ENCODE peak calls at places on chromosomes 13 and 19, in eight cellular contexts. S is neural progenitor cell, P is GM23338, J is PC-3, Z is SK-N-SH, H is hepatocyte, V is MM.1S, F is OCI-LY7. Y is an unnamed sample. For H3K4me1, the result is how much of the 10 kb centered on the place peaks cover.

GRCh38 chr19:11663162-11663561 is 65.9 kb downstream of the ZNF627 start:
- DNase-seq in S (no peak), P (no peak), J (no peak), V (no peak), Z (no peak), F (no peak), H (no peak), Y (no peak)

GRCh38 chr13:42992585-42993122 is 613 bp upstream of the EPSTI1 start:
- DNase-seq in V (peak), P (no peak), S (no peak), Z (no peak), J (no peak), H (no peak), F (peak), Y (no peak)

GRCh38 chr13:50392977-50393376 is 377.7 kb downstream of the KCNRG start:
- DNase-seq in P (no peak), V (no peak), F (no peak), Z (no peak), S (no peak), J (no peak), H (no peak), Y (peak)

GRCh38 chr19:32691952-32692726 is 518 bp downstream of the NUDT19 start:
- DNase-seq in F (peak), J (peak), Z (peak), H (peak), P (peak), V (peak), S (peak), Y (peak)

GRCh38 chr19:9947441-9947840 is 11.1 kb upstream of the OLFM2 start:
- DNase-seq in S (no peak), J (no peak), Z (no peak), H (no peak), V (no peak), F (no peak), P (no peak), Y (no peak)

GRCh38 chr19:54203151-54203611 is 2.5 kb downstream of the RPS9 start:
- DNase-seq in Z (no peak), S (no peak), P (no peak), H (peak), V (no peak), J (peak), F (peak), Y (peak)

GRCh38 chr19:5057860-5058259 is 88.9 kb downstream of the KDM4B start:
- DNase-seq in S (peak), P (peak), F (peak), J (peak), H (no peak), Z (peak), V (no peak), Y (peak)

GRCh38 chr19:11073568-11073967 is 15.7 kb upstream of the LDLR start:
- DNase-seq in H (no peak), J (no peak), F (no peak), P (no peak), Z (no peak), S (no peak), V (no peak), Y (no peak)

GRCh38 chr13:41905600-41906254 is 55.2 kb downstream of the VWA8 start:
- DNase-seq in F (peak), H (peak), J (peak), P (peak), V (peak), Z (peak), S (peak), Y (peak)

GRCh38 chr13:48275507-48275906 is 28.0 kb upstream of the RB1 start:
- DNase-seq in F (no peak), V (no peak), S (no peak), Z (no peak), J (no peak), H (no peak), P (no peak), Y (peak)

GRCh38 chr13:44605711-44606110 is 29.6 kb upstream of the TSC22D1 start:
- DNase-seq in Z (no peak), S (no peak), J (no peak), H (no peak), F (no peak), P (no peak), V (no peak), Y (no peak)

GRCh38 chr13:44969858-44970484 is 19.3 kb downstream of the NUFIP1 start:
- DNase-seq in Z (peak), S (peak), J (peak), F (peak), P (peak), H (peak), V (peak), Y (peak)

GRCh38 chr13:97780486-97780885 is 173.0 kb upstream of the IPO5 start:
- DNase-seq in V (no peak), F (no peak), P (no peak), H (no peak), S (no peak), J (no peak), Z (no peak), Y (no peak)

GRCh38 chr19:2423913-2424685 is 3.3 kb downstream of the TIMM13 start:
- DNase-seq in H (peak), V (no peak), J (no peak), S (no peak), P (no peak), F (no peak), Z (no peak), Y (no peak)
- H3K4me1 ChIP-seq in H (under half), V (under half), J (under half), S (under half), P (under half), F (under half), Z (under half), Y (under half)

DNA sequence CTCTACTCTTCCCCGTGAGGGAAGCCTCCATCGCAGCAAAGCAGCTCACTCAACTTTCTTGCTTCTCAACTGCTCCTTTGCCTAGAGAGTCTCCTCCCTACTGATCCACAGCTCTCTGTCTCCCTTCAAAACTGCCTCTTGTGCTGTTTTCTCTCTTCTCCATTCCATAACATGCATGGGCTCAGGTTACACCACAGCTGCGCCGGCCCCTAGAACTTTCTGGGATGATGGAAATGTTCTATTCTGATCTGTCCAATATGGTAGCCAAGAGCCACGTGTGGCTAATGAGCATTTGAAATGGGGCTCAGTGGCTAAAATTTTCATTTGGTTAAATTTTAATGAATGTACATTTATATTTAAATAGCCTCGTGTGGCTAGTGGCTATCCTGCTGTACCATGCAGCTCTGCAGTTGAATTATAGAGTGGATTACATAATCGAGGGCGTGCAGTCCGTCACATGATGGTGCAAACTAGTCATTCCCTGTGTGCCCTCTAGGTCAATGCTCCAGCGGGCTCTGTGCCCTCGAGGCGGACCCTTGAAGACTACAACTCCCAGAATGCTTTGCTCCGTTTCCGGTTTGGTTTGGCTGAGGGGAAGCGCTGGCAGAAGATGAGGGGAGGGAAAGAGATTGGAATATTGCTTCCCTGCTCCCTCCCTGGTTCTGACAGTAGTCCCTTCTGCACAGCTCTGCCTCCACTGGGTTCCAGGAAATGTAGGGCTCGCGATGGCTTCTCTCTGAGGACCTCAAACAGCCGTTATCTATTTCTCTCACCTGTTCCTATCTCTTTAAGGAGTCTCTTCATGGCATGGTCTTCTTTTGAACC is 109.8 kb downstream of the CACNA1A start:
- DNase-seq in P (peak), F (peak), Z (no peak), J (peak), S (peak), H (peak), V (no peak), Y (peak)
- H3K4me2 ChIP-seq in P (peak), F (peak), Z (peak), J (no peak), S (peak), H (peak), V (no peak), Y (no peak)

GRCh38 chr19:17762505-17763229 is 11.4 kb downstream of the FCHO1 start:
- DNase-seq in Z (peak), S (peak), H (no peak), J (peak), F (peak), V (no peak), P (peak), Y (peak)
- TF ChIP-seq EZH2phosphoT487 in Z (no peak), S (no peak), H (no peak), J (no peak), F (no peak), V (no peak), P (no peak), Y (no peak)

GRCh38 chr19:16381756-16382401 is 57.3 kb downstream of the KLF2 start:
- DNase-seq in Z (no peak), P (no peak), S (no peak), F (no peak), H (no peak), V (no peak), J (no peak), Y (peak)
- H3K4me1 ChIP-seq in Z (under half), P (under half), S (under half), F (under half), H (under half), V (under half), J (under half), Y (under half)

GRCh38 chr19:45668342-45668871 is 386 bp downstream of the GIPR start:
- DNase-seq in P (no peak), Z (no peak), J (no peak), V (no peak), H (no peak), F (no peak), S (no peak), Y (peak)

GRCh38 chr19:45676851-45677263 is 8.8 kb downstream of the GIPR start:
- DNase-seq in F (peak), S (no peak), P (peak), J (no peak), V (no peak), Z (no peak), H (peak), Y (no peak)

GRCh38 chr19:45667620-45668341 is at the start of gene GIPR:
- DNase-seq in H (peak), Z (peak), S (peak), P (peak), V (no peak), J (peak), F (peak), Y (peak)

GRCh38 chr19:45670670-45671453 is 2.8 kb downstream of the GIPR start:
- DNase-seq in H (peak), P (peak), J (peak), S (peak), V (no peak), Z (peak), F (peak), Y (peak)
- H3K4me2 ChIP-seq in H (peak), P (peak), J (no peak), S (peak), V (no peak), Z (no peak), F (peak), Y (no peak)

DNA sequence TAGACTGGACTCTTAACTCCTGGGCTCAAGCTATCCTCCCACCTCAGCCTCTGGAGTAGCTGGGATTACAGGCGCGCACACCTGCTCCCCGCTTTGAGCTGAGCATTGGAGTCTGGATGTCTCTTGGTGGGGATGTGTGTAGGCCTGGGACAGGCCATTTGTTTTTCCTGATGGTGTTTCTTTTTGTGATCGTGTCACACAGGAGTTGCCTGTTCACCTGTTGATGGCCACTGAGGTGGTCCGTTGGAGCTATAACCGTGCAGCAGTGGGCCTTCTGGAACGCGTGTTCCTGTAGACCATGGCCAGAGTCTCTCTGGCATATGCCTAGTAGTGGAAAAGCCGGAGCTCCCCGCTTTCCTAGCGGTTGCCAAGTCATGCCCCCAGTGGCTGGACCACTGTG is 3.5 kb downstream of the PAK4 start:
- DNase-seq in F (no peak), S (no peak), H (no peak), P (no peak), V (no peak), Z (no peak), J (no peak), Y (no peak)
- TF ChIP-seq EZH2phosphoT487 in F (no peak), S (no peak), H (no peak), P (no peak), V (no peak), Z (no peak), J (no peak), Y (no peak)

GRCh38 chr19:6273701-6274601 is 5.8 kb downstream of the MLLT1 start:
- DNase-seq in S (no peak), J (peak), H (peak), Z (peak), V (no peak), F (no peak), P (no peak), Y (peak)
- H3K4me1 ChIP-seq in S (half or more), J (half or more), H (half or more), Z (half or more), V (under half), F (under half), P (half or more), Y (half or more)

DNA sequence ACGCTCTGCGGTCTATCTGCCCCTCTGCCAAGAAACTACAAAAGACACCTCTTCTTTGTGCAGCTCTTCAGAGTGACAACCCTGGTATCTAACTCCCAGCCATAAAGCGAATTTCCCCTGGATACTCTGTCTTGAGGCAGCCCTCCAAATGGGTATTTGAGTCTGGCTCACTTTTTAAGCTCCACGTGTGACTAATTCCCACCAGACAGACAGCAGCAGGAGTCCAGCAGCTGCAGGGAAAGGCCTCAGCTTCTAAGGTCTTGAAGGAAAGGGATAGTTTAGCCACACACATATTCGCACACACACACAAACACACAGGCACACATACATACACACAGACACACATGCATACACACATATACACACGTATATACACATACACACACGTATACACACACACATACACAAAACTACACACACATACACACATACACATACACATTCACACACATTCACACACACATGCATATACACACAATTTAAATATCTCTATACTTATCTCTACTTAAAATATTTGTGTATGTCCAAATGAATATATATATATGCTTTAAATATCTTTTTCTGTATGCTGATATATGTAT is 188.8 kb downstream of the TSHZ3 start:
- DNase-seq in H (no peak), F (no peak), V (no peak), S (no peak), P (no peak), J (no peak), Z (no peak), Y (peak)
- H3K4me2 ChIP-seq in H (no peak), F (no peak), V (no peak), S (no peak), P (no peak), J (no peak), Z (no peak), Y (no peak)

Y was measured in GM23248.